ENCODE peak calls at places on chromosomes 12 and 14, in five cellular contexts. B is SK-N-SH, V is K562, D is Panc1, J is GM23338. Q is an unnamed sample.

GRCh38 chr12:13627536-13627935 is 353.9 kb downstream of the GRIN2B start:
- DNase-seq in B (no peak), V (no peak), D (no peak), J (peak; percentile 13), Q (no peak)

GRCh38 chr14:81033841-81034240 is 78.4 kb downstream of the TSHR start:
- DNase-seq in B (no peak), V (no peak), D (no peak), J (no peak), Q (peak; percentile 82)

GRCh38 chr12:80917651-80918050 is 20.1 kb downstream of the LIN7A start:
- DNase-seq in B (no peak), V (no peak), D (no peak), J (no peak), Q (no peak)

GRCh38 chr12:94922561-94922960 is 80.9 kb downstream of the NDUFA12 start:
- DNase-seq in B (no peak), V (no peak), D (no peak), J (peak; percentile 53), Q (no peak)

GRCh38 chr14:31965735-31966598 is 111.1 kb upstream of the ARHGAP5 start:
- DNase-seq in B (no peak), V (peak; percentile 44), D (no peak), J (no peak), Q (no peak)

GRCh38 chr14:30322819-30323218 is 236.1 kb upstream of the G2E3 start:
- DNase-seq in B (no peak), V (no peak), D (no peak), J (no peak), Q (no peak)

GRCh38 chr14:84483072-84483410 is 1046.9 kb upstream of the FLRT2 start:
- DNase-seq in B (no peak), V (no peak), D (no peak), J (no peak), Q (no peak)

GRCh38 chr14:64080452-64080851 is 213.7 kb downstream of the ESR2 start:
- DNase-seq in B (no peak), V (no peak), D (no peak), J (no peak), Q (no peak)

GRCh38 chr12:12881495-12881894 is 9.9 kb upstream of the GPRC5A start:
- DNase-seq in B (no peak), V (no peak), D (no peak), J (no peak), Q (no peak)

GRCh38 chr12:1864456-1864855 is 44.1 kb downstream of the LRTM2 start:
- DNase-seq in B (no peak), V (no peak), D (no peak), J (no peak), Q (no peak)

GRCh38 chr12:48765753-48766162 is 23.1 kb downstream of the ADCY6 start:
- DNase-seq in B (no peak), V (no peak), D (no peak), J (no peak), Q (peak; percentile 66)

GRCh38 chr14:104184911-104185499 is 46.6 kb downstream of the KIF26A start:
- DNase-seq in B (peak; percentile 66), V (no peak), D (no peak), J (no peak), Q (no peak)

GRCh38 chr12:55906056-55906455 is 21.6 kb downstream of the PYM1 start:
- DNase-seq in B (no peak), V (no peak), D (no peak), J (no peak), Q (no peak)

GRCh38 chr14:105196228-105196960 is 15.3 kb upstream of the NUDT14 start:
- DNase-seq in B (no peak), V (peak; percentile 46), D (no peak), J (peak; percentile 79), Q (no peak)

GRCh38 chr12:126069549-126070165 is 1004.4 kb downstream of the AACS start:
- DNase-seq in B (peak; percentile 20), V (peak; percentile 38), D (no peak), J (peak; percentile 69), Q (peak; percentile 24)

GRCh38 chr12:14554281-14555008 is 13.2 kb downstream of the PLBD1 start:
- DNase-seq in B (no peak), V (no peak), D (no peak), J (no peak), Q (peak; percentile 78)

GRCh38 chr12:13288937-13289643 is 92.6 kb downstream of the EMP1 start:
- DNase-seq in B (no peak), V (no peak), D (no peak), J (no peak), Q (no peak)

GRCh38 chr14:28767239-28767850 is 758 bp downstream of the FOXG1 start:
- DNase-seq in B (no peak), V (peak; percentile 23), D (no peak), J (no peak), Q (no peak)
- H3K27me3 ChIP-seq in B (peaks cover 58% of the 10 kb centered on the region), V (no peaks in the 10 kb centered on the region), D (no peaks in the 10 kb centered on the region), J (peaks cover 92% of the 10 kb centered on the region), Q (peaks cover 46% of the 10 kb centered on the region)

GRCh38 chr14:99780690-99781089 is 12.5 kb upstream of the EML1 start:
- DNase-seq in B (no peak), V (no peak), D (no peak), J (no peak), Q (no peak)

GRCh38 chr14:99781091-99781490 is 12.1 kb upstream of the EML1 start:
- DNase-seq in B (no peak), V (no peak), D (no peak), J (no peak), Q (no peak)

GRCh38 chr14:99781853-99782610 is 11.2 kb upstream of the EML1 start:
- DNase-seq in B (no peak), V (no peak), D (no peak), J (no peak), Q (no peak)

GRCh38 chr14:99786423-99787051 is 6.7 kb upstream of the EML1 start:
- DNase-seq in B (no peak), V (no peak), D (no peak), J (no peak), Q (no peak)

GRCh38 chr14:99784508-99784907 is 8.7 kb upstream of the EML1 start:
- DNase-seq in B (no peak), V (no peak), D (no peak), J (no peak), Q (no peak)
- TF ChIP-seq REST in B (no peak), V (no peak), D (no peak), J (no peak), Q (no peak)

GRCh38 chr14:102875652-102876051 is 46.8 kb upstream of the AMN start:
- DNase-seq in B (no peak), V (no peak), D (no peak), J (no peak), Q (no peak)

GRCh38 chr14:102882233-102882906 is 40.1 kb upstream of the AMN start:
- DNase-seq in B (peak; percentile 72), V (no peak), D (no peak), J (no peak), Q (no peak)

GRCh38 chr14:102873546-102874061 is 48.9 kb upstream of the AMN start:
- DNase-seq in B (no peak), V (no peak), D (no peak), J (no peak), Q (no peak)

GRCh38 chr14:102878970-102879460 is 43.4 kb upstream of the AMN start:
- DNase-seq in B (no peak), V (no peak), D (no peak), J (no peak), Q (no peak)

GRCh38 chr14:102878174-102878969 is 44.1 kb upstream of the AMN start:
- DNase-seq in B (no peak), V (no peak), D (no peak), J (peak; percentile 49), Q (no peak)
- TF ChIP-seq CTCF in B (no peak), V (no peak), D (no peak), J (peak; percentile 36), Q (no peak)

GRCh38 chr12:113641426-113641825 is 169.8 kb upstream of the LHX5 start:
- DNase-seq in B (no peak), V (peak; percentile 74), D (no peak), J (no peak), Q (no peak)

GRCh38 chr12:113640837-113641236 is 169.2 kb upstream of the LHX5 start:
- DNase-seq in B (no peak), V (no peak), D (no peak), J (no peak), Q (no peak)

GRCh38 chr12:113642672-113643071 is 171.0 kb upstream of the LHX5 start:
- DNase-seq in B (no peak), V (no peak), D (no peak), J (no peak), Q (no peak)

GRCh38 chr12:113642216-113642615 is 170.5 kb upstream of the LHX5 start:
- DNase-seq in B (no peak), V (no peak), D (no peak), J (no peak), Q (no peak)

DNA sequence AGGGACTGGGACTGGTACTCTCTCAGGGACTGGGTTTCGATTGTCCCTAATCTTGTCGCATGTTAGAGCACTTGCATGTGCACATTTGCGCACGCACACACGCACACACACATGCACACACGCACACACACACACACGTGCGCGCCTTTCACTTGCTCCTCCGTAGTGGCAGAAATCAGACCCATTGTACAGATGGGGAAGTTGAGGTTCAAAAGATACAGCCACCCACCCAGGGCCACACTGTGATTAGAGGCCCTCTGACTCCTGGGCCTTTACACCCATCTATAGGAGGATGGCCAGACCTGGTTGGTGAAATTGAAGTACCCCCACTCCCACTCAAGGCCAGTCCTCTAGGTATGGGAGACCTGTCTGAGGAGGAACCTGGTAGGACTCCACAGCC is 167.8 kb upstream of the LHX5 start:
- DNase-seq in B (no peak), V (no peak), D (no peak), J (no peak), Q (no peak)
- H3K27me3 ChIP-seq in B (no peaks in the 10 kb centered on the region), V (no peaks in the 10 kb centered on the region), D (peaks cover 7% of the 10 kb centered on the region), J (no peaks in the 10 kb centered on the region), Q (peaks cover 21% of the 10 kb centered on the region)

GRCh38 chr14:61475316-61475715 is 153.9 kb downstream of the PRKCH start:
- DNase-seq in B (no peak), V (peak; percentile 46), D (no peak), J (peak; percentile 88), Q (peak; percentile 58)
- TF ChIP-seq REST in B (no peak), V (no peak), D (no peak), J (no peak), Q (no peak)

GRCh38 chr12:121803861-121804416 is at the start of gene SETD1B:
- DNase-seq in B (peak; percentile 65), V (peak; percentile 38), D (no peak), J (peak; percentile 82), Q (peak; percentile 83)
- TF ChIP-seq CTCF in B (no peak), V (no peak), D (no peak), J (no peak), Q (no peak)

Q was measured in HL-60.